ENCODE peak calls at places on chromosome 19, in nine cellular contexts. One of them, this sample, is unnamed.
A peak's percentile ranks its signal among the peaks of the same experiment; 100 is the strongest.

GRCh38 chr19:461664-462551 is 1.1 kb upstream of the SHC2 start:
- DNase-seq in uterus: peak; percentile 29
- DNase-seq in HFF-Myc: no peak
- DNase-seq in progenitor cell of endocrine pancreas: peak; percentile 79
- DNase-seq in HepG2: peak; percentile 66
- DNase-seq in lower leg skin: peak; percentile 92
- DNase-seq in fibroblast of mammary gland: no peak
- DNase-seq in A549: no peak
- DNase-seq in endodermal cell: peak; percentile 90
- DNase-seq in this sample: no peak

GRCh38 chr19:11096210-11096841 is 7.1 kb downstream of the LDLR start:
- DNase-seq in progenitor cell of endocrine pancreas: no peak
- DNase-seq in HepG2: no peak
- DNase-seq in HFF-Myc: no peak
- DNase-seq in fibroblast of mammary gland: peak; percentile 71
- DNase-seq in lower leg skin: peak; percentile 90
- DNase-seq in uterus: peak; percentile 73
- DNase-seq in A549: no peak
- DNase-seq in endodermal cell: no peak
- DNase-seq in this sample: no peak

GRCh38 chr19:39386557-39386956 is 4.3 kb downstream of the PAF1 start:
- DNase-seq in lower leg skin: peak; percentile 79
- DNase-seq in endodermal cell: no peak
- DNase-seq in uterus: no peak
- DNase-seq in HFF-Myc: no peak
- DNase-seq in A549: no peak
- DNase-seq in fibroblast of mammary gland: no peak
- DNase-seq in progenitor cell of endocrine pancreas: no peak
- DNase-seq in HepG2: no peak
- DNase-seq in this sample: no peak

GRCh38 chr19:30224689-30225606 is 147.2 kb upstream of the ZNF536 start:
- DNase-seq in endodermal cell: peak; percentile 63
- DNase-seq in uterus: no peak
- DNase-seq in A549: peak; percentile 47
- DNase-seq in HFF-Myc: no peak
- DNase-seq in HepG2: no peak
- DNase-seq in progenitor cell of endocrine pancreas: no peak
- DNase-seq in lower leg skin: no peak
- DNase-seq in fibroblast of mammary gland: no peak
- DNase-seq in this sample: no peak

GRCh38 chr19:3250675-3251074 is 26.2 kb downstream of the CELF5 start:
- DNase-seq in uterus: no peak
- DNase-seq in lower leg skin: no peak
- DNase-seq in endodermal cell: peak; percentile 75
- DNase-seq in HFF-Myc: no peak
- DNase-seq in fibroblast of mammary gland: peak; percentile 24
- DNase-seq in HepG2: peak; percentile 13
- DNase-seq in progenitor cell of endocrine pancreas: no peak
- DNase-seq in A549: no peak
- DNase-seq in this sample: no peak

GRCh38 chr19:38975861-38976271 is 324 bp upstream of the FBXO17 start:
- DNase-seq in A549: peak; percentile 71
- DNase-seq in HFF-Myc: no peak
- DNase-seq in lower leg skin: no peak
- DNase-seq in endodermal cell: peak; percentile 83
- DNase-seq in progenitor cell of endocrine pancreas: no peak
- DNase-seq in fibroblast of mammary gland: peak; percentile 49
- DNase-seq in uterus: peak; percentile 51
- DNase-seq in HepG2: peak; percentile 60
- DNase-seq in this sample: peak; percentile 69

GRCh38 chr19:16581971-16582343 is 9.7 kb upstream of the SLC35E1 start:
- DNase-seq in lower leg skin: no peak
- DNase-seq in uterus: no peak
- DNase-seq in A549: no peak
- DNase-seq in endodermal cell: no peak
- DNase-seq in HepG2: no peak
- DNase-seq in HFF-Myc: no peak
- DNase-seq in fibroblast of mammary gland: peak; percentile 78
- DNase-seq in progenitor cell of endocrine pancreas: no peak
- DNase-seq in this sample: no peak

GRCh38 chr19:53102701-53103140 is 501 bp downstream of the ZNF160 start:
- DNase-seq in lower leg skin: peak; percentile 88
- DNase-seq in fibroblast of mammary gland: peak; percentile 32
- DNase-seq in HFF-Myc: no peak
- DNase-seq in HepG2: no peak
- DNase-seq in endodermal cell: peak; percentile 67
- DNase-seq in progenitor cell of endocrine pancreas: peak; percentile 12
- DNase-seq in uterus: peak; percentile 26
- DNase-seq in A549: no peak
- DNase-seq in this sample: peak; percentile 71

GRCh38 chr19:55692681-55693081 is 17.7 kb downstream of the EPN1 start:
- DNase-seq in endodermal cell: no peak
- DNase-seq in HFF-Myc: no peak
- DNase-seq in uterus: no peak
- DNase-seq in HepG2: no peak
- DNase-seq in progenitor cell of endocrine pancreas: no peak
- DNase-seq in fibroblast of mammary gland: no peak
- DNase-seq in lower leg skin: peak; percentile 79
- DNase-seq in A549: no peak
- DNase-seq in this sample: no peak

GRCh38 chr19:3691726-3692125 is 8.5 kb downstream of the PIP5K1C start:
- DNase-seq in lower leg skin: peak; percentile 81
- DNase-seq in HepG2: no peak
- DNase-seq in HFF-Myc: no peak
- DNase-seq in endodermal cell: no peak
- DNase-seq in fibroblast of mammary gland: no peak
- DNase-seq in uterus: no peak
- DNase-seq in A549: no peak
- DNase-seq in progenitor cell of endocrine pancreas: no peak
- DNase-seq in this sample: no peak

GRCh38 chr19:13100031-13100588 is 2.5 kb downstream of the LYL1 start:
- DNase-seq in fibroblast of mammary gland: peak; percentile 30
- DNase-seq in uterus: peak; percentile 26
- DNase-seq in HFF-Myc: no peak
- DNase-seq in lower leg skin: no peak
- DNase-seq in A549: no peak
- DNase-seq in HepG2: no peak
- DNase-seq in progenitor cell of endocrine pancreas: no peak
- DNase-seq in endodermal cell: no peak
- DNase-seq in this sample: no peak

GRCh38 chr19:32291876-32292275 is 53.5 kb upstream of the ZNF507 start:
- DNase-seq in fibroblast of mammary gland: no peak
- DNase-seq in lower leg skin: no peak
- DNase-seq in HFF-Myc: no peak
- DNase-seq in HepG2: no peak
- DNase-seq in endodermal cell: no peak
- DNase-seq in A549: no peak
- DNase-seq in uterus: no peak
- DNase-seq in progenitor cell of endocrine pancreas: no peak
- DNase-seq in this sample: no peak

GRCh38 chr19:16914421-16914820 is 25.6 kb downstream of the F2RL3 start:
- DNase-seq in HepG2: no peak
- DNase-seq in A549: no peak
- DNase-seq in progenitor cell of endocrine pancreas: no peak
- DNase-seq in lower leg skin: no peak
- DNase-seq in uterus: no peak
- DNase-seq in HFF-Myc: no peak
- DNase-seq in fibroblast of mammary gland: no peak
- DNase-seq in endodermal cell: no peak
- DNase-seq in this sample: peak; percentile 39

GRCh38 chr19:3801412-3802096 is 15.4 kb upstream of the MATK start:
- DNase-seq in fibroblast of mammary gland: no peak
- DNase-seq in progenitor cell of endocrine pancreas: no peak
- DNase-seq in A549: no peak
- DNase-seq in uterus: no peak
- DNase-seq in endodermal cell: peak; percentile 90
- DNase-seq in HFF-Myc: no peak
- DNase-seq in HepG2: no peak
- DNase-seq in lower leg skin: peak; percentile 90
- DNase-seq in this sample: no peak

GRCh38 chr19:50703915-50704548 is 15.6 kb downstream of the SHANK1 start:
- DNase-seq in progenitor cell of endocrine pancreas: no peak
- DNase-seq in fibroblast of mammary gland: no peak
- DNase-seq in endodermal cell: peak; percentile 83
- DNase-seq in uterus: no peak
- DNase-seq in HFF-Myc: no peak
- DNase-seq in HepG2: peak; percentile 10
- DNase-seq in A549: peak; percentile 68
- DNase-seq in lower leg skin: no peak
- DNase-seq in this sample: no peak

GRCh38 chr19:927707-928401 is 2.0 kb downstream of the ARID3A start:
- DNase-seq in endodermal cell: peak; percentile 72
- DNase-seq in uterus: no peak
- DNase-seq in HFF-Myc: no peak
- DNase-seq in HepG2: no peak
- DNase-seq in progenitor cell of endocrine pancreas: no peak
- DNase-seq in A549: no peak
- DNase-seq in fibroblast of mammary gland: no peak
- DNase-seq in lower leg skin: no peak
- DNase-seq in this sample: no peak

GRCh38 chr19:34235425-34235940 is 18.9 kb upstream of the GARRE1 start:
- DNase-seq in lower leg skin: no peak
- DNase-seq in HFF-Myc: no peak
- DNase-seq in uterus: no peak
- DNase-seq in progenitor cell of endocrine pancreas: no peak
- DNase-seq in fibroblast of mammary gland: no peak
- DNase-seq in A549: no peak
- DNase-seq in HepG2: no peak
- DNase-seq in endodermal cell: no peak
- DNase-seq in this sample: no peak
- TF ChIP-seq CTCF in lower leg skin: no peak
- TF ChIP-seq CTCF in HFF-Myc: no peak
- TF ChIP-seq CTCF in uterus: no peak
- TF ChIP-seq CTCF in progenitor cell of endocrine pancreas: no peak
- TF ChIP-seq CTCF in fibroblast of mammary gland: no peak
- TF ChIP-seq CTCF in A549: no peak
- TF ChIP-seq CTCF in HepG2: no peak
- TF ChIP-seq CTCF in endodermal cell: no peak
- TF ChIP-seq CTCF in this sample: no peak

GRCh38 chr19:15454371-15454800 is 4.6 kb upstream of the WIZ start:
- DNase-seq in endodermal cell: no peak
- DNase-seq in lower leg skin: no peak
- DNase-seq in HFF-Myc: no peak
- DNase-seq in A549: peak; percentile 30
- DNase-seq in progenitor cell of endocrine pancreas: no peak
- DNase-seq in fibroblast of mammary gland: no peak
- DNase-seq in uterus: no peak
- DNase-seq in HepG2: no peak
- DNase-seq in this sample: no peak
- TF ChIP-seq CTCF in endodermal cell: peak; percentile 64
- TF ChIP-seq CTCF in lower leg skin: no peak
- TF ChIP-seq CTCF in HFF-Myc: peak; percentile 19
- TF ChIP-seq CTCF in A549: no peak
- TF ChIP-seq CTCF in progenitor cell of endocrine pancreas: peak; percentile 38
- TF ChIP-seq CTCF in fibroblast of mammary gland: peak; percentile 23
- TF ChIP-seq CTCF in uterus: no peak
- TF ChIP-seq CTCF in HepG2: peak; percentile 56
- TF ChIP-seq CTCF in this sample: no peak

DNA sequence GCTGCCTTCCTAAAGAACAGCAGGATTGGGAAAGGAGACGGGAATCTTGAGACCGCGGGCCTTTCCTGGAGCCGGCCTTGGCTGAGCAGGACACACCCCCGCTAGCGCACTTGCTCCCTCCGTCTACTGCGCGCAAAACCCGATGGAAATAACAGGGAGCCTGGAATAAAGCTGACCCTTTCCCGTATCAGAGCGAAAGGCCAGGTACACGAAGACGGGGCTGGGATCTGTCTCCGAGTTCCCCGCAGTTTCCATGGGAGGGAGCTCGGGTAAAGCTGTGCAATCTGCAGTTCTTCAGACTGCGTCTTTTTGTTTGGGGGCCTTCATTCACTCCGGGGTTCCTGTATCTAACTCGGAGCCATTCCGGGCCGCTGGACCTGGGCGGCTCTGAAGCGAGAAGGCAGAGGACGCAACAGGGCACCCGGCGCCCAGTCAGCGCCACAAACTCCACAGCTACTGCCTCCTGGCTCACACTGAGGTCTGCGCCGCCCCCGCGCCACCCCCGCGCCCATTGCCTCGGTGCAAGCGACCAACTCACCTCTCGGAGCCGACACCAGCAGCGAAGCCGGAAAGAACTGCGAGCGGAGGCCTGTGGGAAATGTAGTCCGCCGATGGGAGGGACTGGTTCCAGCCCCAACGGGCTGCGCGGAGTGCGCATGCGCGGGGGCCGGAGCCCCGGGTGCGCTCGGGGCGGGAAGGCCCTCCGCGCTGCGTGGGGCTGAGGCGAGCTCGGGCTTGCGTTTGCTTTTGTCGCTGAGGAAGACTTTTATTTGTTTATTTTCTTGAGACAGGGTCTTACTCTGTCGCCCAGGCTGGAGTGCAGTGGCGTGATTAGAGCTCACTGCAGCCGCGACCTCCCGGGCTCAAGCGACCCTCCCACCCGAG is at the start of gene ZFP14:
- DNase-seq in A549: peak; percentile 100
- DNase-seq in HepG2: peak; percentile 91
- DNase-seq in endodermal cell: peak; percentile 97
- DNase-seq in HFF-Myc: peak; percentile 84
- DNase-seq in uterus: peak; percentile 91
- DNase-seq in lower leg skin: peak; percentile 97
- DNase-seq in fibroblast of mammary gland: peak; percentile 92
- DNase-seq in progenitor cell of endocrine pancreas: peak; percentile 84
- DNase-seq in this sample: peak; percentile 93
- TF ChIP-seq CTCF in A549: peak; percentile 34
- TF ChIP-seq CTCF in HepG2: peak; percentile 40
- TF ChIP-seq CTCF in endodermal cell: peak; percentile 32
- TF ChIP-seq CTCF in HFF-Myc: peak; percentile 9
- TF ChIP-seq CTCF in uterus: peak; percentile 7
- TF ChIP-seq CTCF in lower leg skin: no peak
- TF ChIP-seq CTCF in fibroblast of mammary gland: peak; percentile 29
- TF ChIP-seq CTCF in progenitor cell of endocrine pancreas: no peak
- TF ChIP-seq CTCF in this sample: peak; percentile 32

GRCh38 chr19:6773323-6773931 is 919 bp downstream of the VAV1 start:
- DNase-seq in progenitor cell of endocrine pancreas: no peak
- DNase-seq in A549: no peak
- DNase-seq in HFF-Myc: no peak
- DNase-seq in HepG2: no peak
- DNase-seq in uterus: no peak
- DNase-seq in endodermal cell: peak; percentile 60
- DNase-seq in lower leg skin: no peak
- DNase-seq in fibroblast of mammary gland: no peak
- DNase-seq in this sample: no peak

GRCh38 chr19:6769006-6769637 is 1.9 kb upstream of the SH2D3A start:
- DNase-seq in A549: no peak
- DNase-seq in HepG2: no peak
- DNase-seq in fibroblast of mammary gland: peak; percentile 20
- DNase-seq in HFF-Myc: no peak
- DNase-seq in lower leg skin: no peak
- DNase-seq in progenitor cell of endocrine pancreas: no peak
- DNase-seq in uterus: no peak
- DNase-seq in endodermal cell: peak; percentile 74
- DNase-seq in this sample: no peak

GRCh38 chr19:6774821-6775707 is 2.6 kb downstream of the VAV1 start:
- DNase-seq in HFF-Myc: no peak
- DNase-seq in uterus: no peak
- DNase-seq in fibroblast of mammary gland: no peak
- DNase-seq in A549: no peak
- DNase-seq in lower leg skin: no peak
- DNase-seq in progenitor cell of endocrine pancreas: no peak
- DNase-seq in endodermal cell: no peak
- DNase-seq in HepG2: no peak
- DNase-seq in this sample: no peak

GRCh38 chr19:6772866-6773322 is 386 bp downstream of the VAV1 start:
- DNase-seq in HepG2: no peak
- DNase-seq in fibroblast of mammary gland: no peak
- DNase-seq in HFF-Myc: no peak
- DNase-seq in lower leg skin: no peak
- DNase-seq in progenitor cell of endocrine pancreas: no peak
- DNase-seq in A549: no peak
- DNase-seq in endodermal cell: no peak
- DNase-seq in uterus: no peak
- DNase-seq in this sample: no peak

GRCh38 chr19:6772028-6772865 is at the start of gene VAV1:
- DNase-seq in endodermal cell: peak; percentile 57
- DNase-seq in uterus: no peak
- DNase-seq in fibroblast of mammary gland: no peak
- DNase-seq in progenitor cell of endocrine pancreas: no peak
- DNase-seq in HepG2: no peak
- DNase-seq in HFF-Myc: no peak
- DNase-seq in A549: no peak
- DNase-seq in lower leg skin: peak; percentile 90
- DNase-seq in this sample: peak; percentile 75
- TF ChIP-seq CTCF in endodermal cell: peak; percentile 45
- TF ChIP-seq CTCF in uterus: no peak
- TF ChIP-seq CTCF in fibroblast of mammary gland: no peak
- TF ChIP-seq CTCF in progenitor cell of endocrine pancreas: peak; percentile 18
- TF ChIP-seq CTCF in HepG2: no peak
- TF ChIP-seq CTCF in HFF-Myc: peak; percentile 14
- TF ChIP-seq CTCF in A549: no peak
- TF ChIP-seq CTCF in lower leg skin: no peak
- TF ChIP-seq CTCF in this sample: no peak